ENCODE peak calls at places on chromosomes 7 and 10, in four cellular contexts. C, X, D and I are unnamed samples.

GRCh38 chr10:46217749-46218453 is 68.9 kb upstream of the ANTXRL start:
- DNase-seq in D (no peak), X (no peak), C (no peak), I (peak; percentile 6)

GRCh38 chr10:23793577-23793976 is 354.7 kb downstream of the OTUD1 start:
- DNase-seq in C (no peak), D (no peak), X (no peak), I (no peak)

GRCh38 chr7:102300643-102301211 is 14.1 kb downstream of the SH2B2 start:
- DNase-seq in C (no peak), D (no peak), X (peak; percentile 38), I (no peak)

GRCh38 chr10:28201666-28202400 is 101.0 kb downstream of the MPP7 start:
- DNase-seq in C (peak; percentile 65), X (no peak), D (no peak), I (no peak)

GRCh38 chr7:33932221-33932620 is 26.9 kb downstream of the BMPER start:
- DNase-seq in X (no peak), C (no peak), D (no peak), I (no peak)

GRCh38 chr7:87220734-87221215 is 1.2 kb upstream of the TMEM243 start:
- DNase-seq in C (no peak), X (no peak), D (no peak), I (no peak)

GRCh38 chr7:86574006-86574405 is 69.7 kb upstream of the GRM3 start:
- DNase-seq in X (no peak), C (no peak), D (no peak), I (no peak)

GRCh38 chr7:129949292-129950133 is 3.2 kb downstream of the UBE2H start:
- DNase-seq in D (peak; percentile 37), C (peak; percentile 85), X (no peak), I (no peak)

GRCh38 chr10:125633517-125633999 is 49.4 kb downstream of the TEX36 start:
- DNase-seq in X (no peak), C (no peak), D (no peak), I (no peak)

GRCh38 chr10:117226813-117227451 is 14.0 kb upstream of the SLC18A2 start:
- DNase-seq in D (no peak), C (no peak), X (no peak), I (peak; percentile 59)

GRCh38 chr7:115782716-115783460 is 247.7 kb downstream of the TFEC start:
- DNase-seq in C (no peak), D (no peak), X (no peak), I (no peak)

GRCh38 chr10:111297351-111297848 is 220.6 kb downstream of the ADRA2A start:
- DNase-seq in X (no peak), D (no peak), C (no peak), I (no peak)

GRCh38 chr7:28135296-28135695 is 45.3 kb downstream of the JAZF1 start:
- DNase-seq in C (no peak), D (no peak), X (no peak), I (no peak)

GRCh38 chr7:101996131-101996691 is 178.8 kb downstream of the CUX1 start:
- DNase-seq in D (no peak), C (no peak), X (no peak), I (no peak)

GRCh38 chr10:75542902-75543301 is 111.5 kb downstream of the LRMDA start:
- DNase-seq in C (no peak), X (no peak), D (no peak), I (no peak)

GRCh38 chr10:75540357-75541335 is 109.2 kb downstream of the LRMDA start:
- DNase-seq in D (no peak), C (no peak), X (no peak), I (no peak)

GRCh38 chr10:75544381-75544780 is 113.0 kb downstream of the LRMDA start:
- DNase-seq in C (no peak), D (no peak), X (no peak), I (no peak)

GRCh38 chr10:75541411-75541810 is 110.0 kb downstream of the LRMDA start:
- DNase-seq in D (no peak), C (no peak), X (no peak), I (no peak)

GRCh38 chr10:75542084-75542483 is 110.7 kb downstream of the LRMDA start:
- DNase-seq in C (no peak), D (no peak), X (no peak), I (no peak)
- TF ChIP-seq CHD1 in C (no peak), D (no peak), X (no peak), I (no peak)

GRCh38 chr7:98840096-98840495 is 29.7 kb downstream of the TMEM130 start:
- DNase-seq in D (no peak), C (no peak), X (no peak), I (no peak)

GRCh38 chr7:98837632-98837972 is 32.2 kb downstream of the TMEM130 start:
- DNase-seq in C (no peak), D (no peak), X (no peak), I (no peak)

GRCh38 chr7:98834949-98835348 is 34.9 kb downstream of the TMEM130 start:
- DNase-seq in X (no peak), C (no peak), D (no peak), I (no peak)

GRCh38 chr7:98836811-98837631 is 32.8 kb downstream of the TMEM130 start:
- DNase-seq in D (no peak), X (peak; percentile 44), C (peak; percentile 28), I (peak; percentile 71)

DNA sequence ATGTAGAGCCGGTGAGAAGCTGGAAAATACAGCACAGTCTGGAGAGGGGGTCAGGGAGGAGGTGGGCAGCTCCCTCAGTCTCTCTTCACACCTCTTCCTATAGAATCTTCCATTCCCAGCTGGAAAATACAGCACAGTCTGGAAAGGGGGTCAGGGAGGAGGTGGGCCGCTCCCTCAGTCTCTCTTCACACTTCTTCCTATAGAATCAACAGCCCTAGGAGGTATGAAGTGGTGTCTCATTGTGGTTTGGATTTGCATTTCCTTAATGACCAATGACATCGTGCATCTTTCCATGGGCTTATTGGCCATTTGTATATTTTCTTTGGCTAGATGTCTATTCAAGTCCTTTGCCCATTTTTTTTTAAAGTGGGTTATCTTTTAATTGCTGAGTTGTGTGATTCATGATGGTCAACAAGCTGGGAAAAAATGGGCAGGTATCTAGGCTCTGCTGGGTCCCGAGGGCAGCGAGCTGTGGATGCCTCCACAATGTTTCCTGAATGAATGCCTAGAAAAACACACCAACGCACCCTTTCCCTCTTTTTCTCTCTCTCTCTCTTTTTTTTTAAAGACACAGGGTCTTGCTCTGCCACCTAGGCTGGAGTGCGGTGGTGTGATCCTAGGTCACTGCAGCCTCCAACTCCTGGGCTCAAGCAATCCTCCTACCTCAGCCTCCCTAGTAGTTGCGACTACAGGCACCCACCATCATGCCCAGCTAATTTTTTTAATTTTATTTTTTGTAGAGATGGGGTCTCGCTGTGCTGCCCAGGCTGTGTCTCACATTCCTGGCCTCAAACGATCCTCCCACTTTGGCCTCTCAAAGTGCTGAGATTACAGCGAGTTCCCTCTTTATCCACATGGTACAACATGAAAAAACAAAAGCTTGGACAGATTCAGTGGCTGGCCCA is 29.0 kb downstream of the TMEM130 start:
- DNase-seq in D (no peak), C (peak; percentile 27), X (no peak), I (no peak)
- TF ChIP-seq CHD1 in D (no peak), C (no peak), X (no peak), I (no peak)

GRCh38 chr7:6269527-6269926 is 2.9 kb downstream of the CYTH3 start:
- DNase-seq in X (no peak), D (no peak), C (no peak), I (no peak)

GRCh38 chr7:6268023-6268908 is 4.2 kb downstream of the CYTH3 start:
- DNase-seq in X (no peak), C (no peak), D (no peak), I (no peak)

GRCh38 chr7:6271091-6271658 is 1.2 kb downstream of the CYTH3 start:
- DNase-seq in X (no peak), C (peak; percentile 39), D (no peak), I (no peak)

GRCh38 chr7:6268909-6269306 is 3.5 kb downstream of the CYTH3 start:
- DNase-seq in X (no peak), D (no peak), C (no peak), I (no peak)

GRCh38 chr7:6266699-6267098 is 5.7 kb downstream of the CYTH3 start:
- DNase-seq in X (no peak), D (no peak), C (no peak), I (no peak)
- TF ChIP-seq CHD1 in X (no peak), D (no peak), C (no peak), I (no peak)

GRCh38 chr7:23468721-23469149 is 1.6 kb downstream of the IGF2BP3 start:
- DNase-seq in C (no peak), D (no peak), X (no peak), I (peak; percentile 32)
- TF ChIP-seq CHD1 in C (no peak), D (no peak), X (no peak), I (no peak)

GRCh38 chr10:132035476-132035875 is 30.3 kb upstream of the JAKMIP3 start:
- DNase-seq in C (no peak), D (no peak), X (no peak), I (no peak)

GRCh38 chr10:132039371-132039770 is 26.4 kb upstream of the JAKMIP3 start:
- DNase-seq in C (no peak), X (no peak), D (no peak), I (no peak)

GRCh38 chr10:132036153-132036886 is 29.4 kb upstream of the JAKMIP3 start:
- DNase-seq in C (no peak), D (no peak), X (peak; percentile 9), I (no peak)

GRCh38 chr10:132037676-132037975 is 28.1 kb upstream of the JAKMIP3 start:
- DNase-seq in X (peak; percentile 21), D (no peak), C (no peak), I (no peak)

GRCh38 chr10:132036887-132037675 is 28.7 kb upstream of the JAKMIP3 start:
- DNase-seq in C (no peak), D (no peak), X (peak; percentile 27), I (no peak)
- TF ChIP-seq CHD1 in C (no peak), D (no peak), X (no peak), I (no peak)

DNA sequence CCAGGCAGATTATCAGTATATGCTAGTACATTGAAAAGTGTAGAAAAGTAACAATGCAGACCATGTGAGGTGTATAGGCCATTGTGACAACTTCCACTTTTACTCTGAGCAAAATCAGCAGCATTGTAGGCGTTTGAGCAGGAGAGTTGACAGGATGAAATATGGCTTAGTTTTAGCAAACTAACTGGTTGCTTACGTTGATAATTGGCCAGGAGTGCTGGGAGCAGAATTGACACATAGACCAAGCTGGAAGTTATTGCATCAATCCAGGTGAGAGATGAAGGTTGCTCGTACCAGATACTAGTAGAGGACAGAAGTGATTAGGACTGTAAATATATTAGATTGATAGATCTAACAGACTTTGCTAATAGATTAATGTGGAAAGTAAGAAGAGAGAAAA is 46.0 kb downstream of the LCOR start:
- DNase-seq in C (no peak), D (no peak), X (no peak), I (no peak)
- TF ChIP-seq CHD1 in C (no peak), D (no peak), X (no peak), I (no peak)

GRCh38 chr10:7409732-7410168 is 1.1 kb downstream of the SFMBT2 start:
- DNase-seq in C (no peak), X (no peak), D (no peak), I (no peak)
- TF ChIP-seq CHD1 in C (no peak), X (no peak), D (no peak), I (peak; percentile 40)

DNA sequence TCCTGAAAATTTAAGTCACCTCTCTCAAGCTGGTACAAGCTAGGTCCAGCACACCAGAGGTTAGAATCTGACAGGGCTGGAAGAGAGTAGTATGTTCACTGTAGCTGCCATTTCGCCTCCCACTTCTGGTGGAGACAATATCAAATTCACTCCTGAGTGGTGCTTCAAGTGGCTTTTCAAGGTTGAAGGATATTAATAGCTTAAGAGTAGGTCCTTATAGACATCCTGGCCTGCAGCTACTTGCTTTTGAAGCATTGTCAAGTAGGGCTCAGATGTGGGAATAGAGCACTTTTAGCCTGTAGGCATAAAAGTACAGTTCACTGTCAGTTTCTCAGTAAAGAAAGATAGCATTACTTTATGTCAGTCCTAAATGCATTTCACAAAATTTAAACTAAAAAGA is 270.5 kb upstream of the PLPP4 start:
- DNase-seq in C (no peak), D (no peak), X (no peak), I (no peak)
- TF ChIP-seq CHD1 in C (no peak), D (no peak), X (no peak), I (no peak)